ENCODE peak calls at places on chromosomes 1 and 21, in seven cellular contexts. One of them, this sample, is unnamed.

GRCh38 chr1:200342511-200343400 is 67.1 kb downstream of the ZNF281 start:
- DNase-seq in HCT116: no peak
- DNase-seq in K562: no peak
- DNase-seq in SK-N-SH: no peak
- DNase-seq in HepG2: no peak
- DNase-seq in GM12878: no peak
- DNase-seq in H1: no peak
- DNase-seq in this sample: no peak

GRCh38 chr1:14924012-14924452 is 229.5 kb upstream of the TMEM51 start:
- DNase-seq in HCT116: peak
- DNase-seq in K562: peak
- DNase-seq in SK-N-SH: peak
- DNase-seq in HepG2: no peak
- DNase-seq in GM12878: no peak
- DNase-seq in H1: no peak
- DNase-seq in this sample: peak

GRCh38 chr1:73576084-73576483 is 621.9 kb downstream of the LRRIQ3 start:
- DNase-seq in HCT116: no peak
- DNase-seq in K562: no peak
- DNase-seq in SK-N-SH: no peak
- DNase-seq in HepG2: no peak
- DNase-seq in GM12878: no peak
- DNase-seq in H1: no peak
- DNase-seq in this sample: no peak

GRCh38 chr1:100896481-100896982 is 642 bp downstream of the SLC30A7 start:
- DNase-seq in HCT116: peak
- DNase-seq in K562: peak
- DNase-seq in SK-N-SH: peak
- DNase-seq in HepG2: peak
- DNase-seq in GM12878: peak
- DNase-seq in H1: no peak
- DNase-seq in this sample: peak

GRCh38 chr1:216832192-216832591 is 109.0 kb upstream of the ESRRG start:
- DNase-seq in HCT116: no peak
- DNase-seq in K562: no peak
- DNase-seq in SK-N-SH: no peak
- DNase-seq in HepG2: peak
- DNase-seq in GM12878: no peak
- DNase-seq in H1: no peak
- DNase-seq in this sample: no peak

GRCh38 chr1:92184632-92185031 is 33.1 kb upstream of the C1orf146 start:
- DNase-seq in HCT116: no peak
- DNase-seq in K562: no peak
- DNase-seq in SK-N-SH: no peak
- DNase-seq in HepG2: no peak
- DNase-seq in GM12878: no peak
- DNase-seq in H1: no peak
- DNase-seq in this sample: no peak

GRCh38 chr1:65825736-65826135 is 33.0 kb downstream of the PDE4B start:
- DNase-seq in HCT116: no peak
- DNase-seq in K562: no peak
- DNase-seq in SK-N-SH: no peak
- DNase-seq in HepG2: no peak
- DNase-seq in GM12878: no peak
- DNase-seq in H1: no peak
- DNase-seq in this sample: no peak

GRCh38 chr21:37060296-37060695 is 12.6 kb downstream of the PIGP start:
- DNase-seq in HCT116: peak
- DNase-seq in K562: no peak
- DNase-seq in SK-N-SH: peak
- DNase-seq in HepG2: peak
- DNase-seq in GM12878: no peak
- DNase-seq in H1: peak
- DNase-seq in this sample: peak

GRCh38 chr1:228723287-228723686 is 12.0 kb upstream of the RHOU start:
- DNase-seq in HCT116: no peak
- DNase-seq in K562: no peak
- DNase-seq in SK-N-SH: no peak
- DNase-seq in HepG2: no peak
- DNase-seq in GM12878: no peak
- DNase-seq in H1: no peak
- DNase-seq in this sample: no peak

GRCh38 chr1:2228684-2229031 is 539 bp downstream of the SKI start:
- DNase-seq in HCT116: no peak
- DNase-seq in K562: no peak
- DNase-seq in SK-N-SH: no peak
- DNase-seq in HepG2: no peak
- DNase-seq in GM12878: no peak
- DNase-seq in H1: no peak
- DNase-seq in this sample: no peak

GRCh38 chr1:159918041-159918917 is 7.0 kb downstream of the TAGLN2 start:
- DNase-seq in HCT116: no peak
- DNase-seq in K562: no peak
- DNase-seq in SK-N-SH: no peak
- DNase-seq in HepG2: no peak
- DNase-seq in GM12878: no peak
- DNase-seq in H1: no peak
- DNase-seq in this sample: no peak

GRCh38 chr1:158534496-158534895 is 19.7 kb downstream of the OR6Y1 start:
- DNase-seq in HCT116: no peak
- DNase-seq in K562: no peak
- DNase-seq in SK-N-SH: no peak
- DNase-seq in HepG2: no peak
- DNase-seq in GM12878: no peak
- DNase-seq in H1: no peak
- DNase-seq in this sample: no peak

GRCh38 chr1:25204797-25205441 is 27.4 kb downstream of the SYF2 start:
- DNase-seq in HCT116: peak
- DNase-seq in K562: peak
- DNase-seq in SK-N-SH: peak
- DNase-seq in HepG2: peak
- DNase-seq in GM12878: no peak
- DNase-seq in H1: no peak
- DNase-seq in this sample: peak

GRCh38 chr1:44108241-44108640 is 10.4 kb upstream of the KLF17 start:
- DNase-seq in HCT116: no peak
- DNase-seq in K562: no peak
- DNase-seq in SK-N-SH: no peak
- DNase-seq in HepG2: no peak
- DNase-seq in GM12878: no peak
- DNase-seq in H1: no peak
- DNase-seq in this sample: no peak

GRCh38 chr21:25512095-25513086 is 94.9 kb downstream of the MRPL39 start:
- DNase-seq in HCT116: no peak
- DNase-seq in K562: no peak
- DNase-seq in SK-N-SH: no peak
- DNase-seq in HepG2: no peak
- DNase-seq in GM12878: no peak
- DNase-seq in H1: no peak
- DNase-seq in this sample: no peak

GRCh38 chr1:84619383-84620093 is 45.3 kb upstream of the CTBS start:
- DNase-seq in HCT116: peak
- DNase-seq in K562: no peak
- DNase-seq in SK-N-SH: peak
- DNase-seq in HepG2: peak
- DNase-seq in GM12878: no peak
- DNase-seq in H1: no peak
- DNase-seq in this sample: no peak

GRCh38 chr1:113783254-113784103 is 24.2 kb upstream of the PHTF1 start:
- DNase-seq in HCT116: no peak
- DNase-seq in K562: no peak
- DNase-seq in SK-N-SH: no peak
- DNase-seq in HepG2: no peak
- DNase-seq in GM12878: peak
- DNase-seq in H1: no peak
- DNase-seq in this sample: no peak

GRCh38 chr1:212244441-212244840 is 40.8 kb upstream of the PPP2R5A start:
- DNase-seq in HCT116: no peak
- DNase-seq in K562: no peak
- DNase-seq in SK-N-SH: no peak
- DNase-seq in HepG2: peak
- DNase-seq in GM12878: no peak
- DNase-seq in H1: no peak
- DNase-seq in this sample: no peak

GRCh38 chr1:48645883-48646282 is 130.8 kb downstream of the BEND5 start:
- DNase-seq in HCT116: no peak
- DNase-seq in K562: no peak
- DNase-seq in SK-N-SH: no peak
- DNase-seq in HepG2: no peak
- DNase-seq in GM12878: no peak
- DNase-seq in H1: no peak
- DNase-seq in this sample: no peak
- TF ChIP-seq JUND in HCT116: no peak
- TF ChIP-seq JUND in K562: no peak
- TF ChIP-seq JUND in SK-N-SH: no peak
- TF ChIP-seq JUND in HepG2: no peak
- TF ChIP-seq JUND in GM12878: no peak
- TF ChIP-seq JUND in H1: no peak
- TF ChIP-seq JUND in this sample: no peak

GRCh38 chr1:221083902-221084301 is 204.7 kb downstream of the HLX start:
- DNase-seq in HCT116: no peak
- DNase-seq in K562: no peak
- DNase-seq in SK-N-SH: no peak
- DNase-seq in HepG2: no peak
- DNase-seq in GM12878: no peak
- DNase-seq in H1: no peak
- DNase-seq in this sample: no peak
- TF ChIP-seq JUND in HCT116: no peak
- TF ChIP-seq JUND in K562: no peak
- TF ChIP-seq JUND in SK-N-SH: no peak
- TF ChIP-seq JUND in HepG2: no peak
- TF ChIP-seq JUND in GM12878: no peak
- TF ChIP-seq JUND in H1: no peak
- TF ChIP-seq JUND in this sample: no peak

GRCh38 chr1:38135621-38136414 is 89.2 kb upstream of the POU3F1 start:
- DNase-seq in HCT116: no peak
- DNase-seq in K562: no peak
- DNase-seq in SK-N-SH: no peak
- DNase-seq in HepG2: no peak
- DNase-seq in GM12878: no peak
- DNase-seq in H1: no peak
- DNase-seq in this sample: no peak

GRCh38 chr1:38132681-38133080 is 86.1 kb upstream of the POU3F1 start:
- DNase-seq in HCT116: no peak
- DNase-seq in K562: no peak
- DNase-seq in SK-N-SH: no peak
- DNase-seq in HepG2: no peak
- DNase-seq in GM12878: no peak
- DNase-seq in H1: no peak
- DNase-seq in this sample: no peak

GRCh38 chr1:38133304-38133703 is 86.7 kb upstream of the POU3F1 start:
- DNase-seq in HCT116: no peak
- DNase-seq in K562: no peak
- DNase-seq in SK-N-SH: no peak
- DNase-seq in HepG2: no peak
- DNase-seq in GM12878: no peak
- DNase-seq in H1: no peak
- DNase-seq in this sample: no peak

GRCh38 chr1:38133781-38134180 is 87.2 kb upstream of the POU3F1 start:
- DNase-seq in HCT116: no peak
- DNase-seq in K562: no peak
- DNase-seq in SK-N-SH: no peak
- DNase-seq in HepG2: no peak
- DNase-seq in GM12878: no peak
- DNase-seq in H1: no peak
- DNase-seq in this sample: no peak

DNA sequence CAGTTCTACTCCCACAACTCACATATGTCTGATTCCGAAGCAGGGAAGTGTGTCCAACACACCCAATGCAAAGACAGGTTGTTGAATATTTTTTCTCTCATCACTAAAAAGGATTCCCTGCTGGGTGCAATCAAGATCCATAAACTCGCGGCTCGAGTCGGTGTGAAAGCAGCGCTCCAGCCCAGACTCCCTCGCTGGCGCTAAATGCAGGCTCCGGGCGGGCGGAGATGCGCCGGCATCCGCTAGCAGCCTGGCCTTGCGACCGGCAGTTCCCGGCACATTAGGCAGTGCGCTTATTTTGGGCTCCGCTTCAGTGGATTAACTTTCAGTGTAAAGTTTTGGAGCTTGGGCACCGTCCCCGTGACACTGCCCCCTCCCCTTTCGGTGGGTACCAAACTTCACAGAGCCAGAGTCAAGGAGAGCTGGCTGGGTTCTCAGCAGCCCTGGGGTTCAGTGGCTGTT is 87.7 kb upstream of the POU3F1 start:
- DNase-seq in HCT116: no peak
- DNase-seq in K562: no peak
- DNase-seq in SK-N-SH: no peak
- DNase-seq in HepG2: no peak
- DNase-seq in GM12878: no peak
- DNase-seq in H1: no peak
- DNase-seq in this sample: no peak
- TF ChIP-seq JUND in HCT116: no peak
- TF ChIP-seq JUND in K562: no peak
- TF ChIP-seq JUND in SK-N-SH: no peak
- TF ChIP-seq JUND in HepG2: no peak
- TF ChIP-seq JUND in GM12878: no peak
- TF ChIP-seq JUND in H1: no peak
- TF ChIP-seq JUND in this sample: no peak

GRCh38 chr1:241442686-241443085 is 76.9 kb downstream of the FH start:
- DNase-seq in HCT116: no peak
- DNase-seq in K562: no peak
- DNase-seq in SK-N-SH: no peak
- DNase-seq in HepG2: no peak
- DNase-seq in GM12878: no peak
- DNase-seq in H1: no peak
- DNase-seq in this sample: no peak

GRCh38 chr1:241444836-241445235 is 74.7 kb downstream of the FH start:
- DNase-seq in HCT116: no peak
- DNase-seq in K562: no peak
- DNase-seq in SK-N-SH: no peak
- DNase-seq in HepG2: no peak
- DNase-seq in GM12878: no peak
- DNase-seq in H1: no peak
- DNase-seq in this sample: no peak

GRCh38 chr1:241447056-241447649 is 72.4 kb downstream of the FH start:
- DNase-seq in HCT116: no peak
- DNase-seq in K562: no peak
- DNase-seq in SK-N-SH: no peak
- DNase-seq in HepG2: no peak
- DNase-seq in GM12878: no peak
- DNase-seq in H1: no peak
- DNase-seq in this sample: no peak

GRCh38 chr1:241440904-241441303 is 78.7 kb downstream of the FH start:
- DNase-seq in HCT116: no peak
- DNase-seq in K562: no peak
- DNase-seq in SK-N-SH: no peak
- DNase-seq in HepG2: no peak
- DNase-seq in GM12878: no peak
- DNase-seq in H1: no peak
- DNase-seq in this sample: no peak

DNA sequence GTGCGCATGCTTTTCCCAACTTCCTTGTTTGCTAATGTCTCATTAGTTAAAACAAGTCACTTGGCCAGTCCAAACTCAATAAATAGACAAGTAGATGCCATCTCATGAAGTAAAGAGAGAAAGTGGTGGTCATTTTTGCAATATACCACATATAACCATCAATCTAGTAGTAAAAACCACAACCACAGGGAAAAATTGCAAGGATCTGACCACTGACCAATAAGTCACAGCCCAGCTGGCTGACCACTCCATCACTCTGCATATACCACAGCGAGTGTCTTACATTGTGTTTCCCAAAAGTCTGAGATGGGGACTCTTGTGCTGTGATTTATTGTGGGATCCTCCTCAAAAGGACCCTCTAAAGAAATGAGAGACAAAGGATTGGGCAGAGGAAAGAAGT is 76.0 kb downstream of the FH start:
- DNase-seq in HCT116: no peak
- DNase-seq in K562: no peak
- DNase-seq in SK-N-SH: no peak
- DNase-seq in HepG2: no peak
- DNase-seq in GM12878: no peak
- DNase-seq in H1: no peak
- DNase-seq in this sample: no peak
- TF ChIP-seq JUND in HCT116: no peak
- TF ChIP-seq JUND in K562: no peak
- TF ChIP-seq JUND in SK-N-SH: no peak
- TF ChIP-seq JUND in HepG2: no peak
- TF ChIP-seq JUND in GM12878: no peak
- TF ChIP-seq JUND in H1: no peak
- TF ChIP-seq JUND in this sample: no peak

This sample was measured in T47D.